ENCODE peak calls at places on chromosomes 11 and 22, in five cellular contexts. H is body of pancreas, D is ovary, P is tibial nerve, B is H1. T is an unnamed sample.

GRCh38 chr11:37817727-37818270 is 1219.8 kb upstream of the RAG2 start:
- DNase-seq in H (no peak), D (no peak), P (no peak), B (no peak), T (no peak)

GRCh38 chr11:62732830-62733229 is 4.5 kb downstream of the TTC9C start:
- DNase-seq in H (no peak), D (no peak), P (no peak), B (no peak), T (peak)

GRCh38 chr11:45455536-45455935 is 169.4 kb upstream of the SYT13 start:
- DNase-seq in H (no peak), D (no peak), P (no peak), B (no peak), T (no peak)

GRCh38 chr11:65931773-65932557 is 12.7 kb downstream of the DRAP1 start:
- DNase-seq in H (no peak), D (no peak), P (no peak), B (no peak), T (no peak)

GRCh38 chr11:36222755-36223635 is 66.2 kb downstream of the COMMD9 start:
- DNase-seq in H (no peak), D (no peak), P (no peak), B (no peak), T (no peak)

GRCh38 chr22:24059121-24059520 is 48.0 kb downstream of the CABIN1 start:
- DNase-seq in H (no peak), D (no peak), P (peak), B (no peak), T (no peak)

GRCh38 chr11:125275905-125276634 is 111.5 kb downstream of the PKNOX2 start:
- DNase-seq in H (peak), D (no peak), P (no peak), B (no peak), T (no peak)

GRCh38 chr11:20840341-20840740 is 171.0 kb downstream of the NELL1 start:
- DNase-seq in H (no peak), D (no peak), P (no peak), B (no peak), T (no peak)

GRCh38 chr11:44958165-44958564 is 7.5 kb upstream of the TP53I11 start:
- DNase-seq in H (no peak), D (no peak), P (no peak), B (no peak), T (no peak)

GRCh38 chr11:10606536-10607208 is 38.2 kb upstream of the LYVE1 start:
- DNase-seq in H (no peak), D (no peak), P (no peak), B (no peak), T (no peak)

GRCh38 chr22:43397766-43398165 is 14.0 kb upstream of the MPPED1 start:
- DNase-seq in H (no peak), D (no peak), P (no peak), B (no peak), T (no peak)

GRCh38 chr11:35046606-35047005 is 92.4 kb upstream of the CD44 start:
- DNase-seq in H (no peak), D (no peak), P (no peak), B (no peak), T (no peak)

GRCh38 chr11:35047179-35047578 is 91.8 kb upstream of the CD44 start:
- DNase-seq in H (no peak), D (no peak), P (no peak), B (no peak), T (no peak)

GRCh38 chr11:35045219-35045819 is 93.7 kb upstream of the CD44 start:
- DNase-seq in H (peak), D (no peak), P (no peak), B (no peak), T (no peak)

GRCh38 chr11:35049906-35050531 is 89.0 kb upstream of the CD44 start:
- DNase-seq in H (no peak), D (no peak), P (no peak), B (no peak), T (no peak)

GRCh38 chr11:35050596-35050995 is 88.4 kb upstream of the CD44 start:
- DNase-seq in H (no peak), D (no peak), P (no peak), B (no peak), T (no peak)
- TF ChIP-seq POLR2A in H (no peak), D (no peak), P (no peak), B (no peak), T (no peak)

GRCh38 chr22:38739300-38740055 is 16.3 kb downstream of the SUN2 start:
- DNase-seq in H (no peak), D (no peak), P (no peak), B (no peak), T (no peak)
- TF ChIP-seq POLR2A in H (no peak), D (no peak), P (no peak), B (no peak), T (no peak)

DNA sequence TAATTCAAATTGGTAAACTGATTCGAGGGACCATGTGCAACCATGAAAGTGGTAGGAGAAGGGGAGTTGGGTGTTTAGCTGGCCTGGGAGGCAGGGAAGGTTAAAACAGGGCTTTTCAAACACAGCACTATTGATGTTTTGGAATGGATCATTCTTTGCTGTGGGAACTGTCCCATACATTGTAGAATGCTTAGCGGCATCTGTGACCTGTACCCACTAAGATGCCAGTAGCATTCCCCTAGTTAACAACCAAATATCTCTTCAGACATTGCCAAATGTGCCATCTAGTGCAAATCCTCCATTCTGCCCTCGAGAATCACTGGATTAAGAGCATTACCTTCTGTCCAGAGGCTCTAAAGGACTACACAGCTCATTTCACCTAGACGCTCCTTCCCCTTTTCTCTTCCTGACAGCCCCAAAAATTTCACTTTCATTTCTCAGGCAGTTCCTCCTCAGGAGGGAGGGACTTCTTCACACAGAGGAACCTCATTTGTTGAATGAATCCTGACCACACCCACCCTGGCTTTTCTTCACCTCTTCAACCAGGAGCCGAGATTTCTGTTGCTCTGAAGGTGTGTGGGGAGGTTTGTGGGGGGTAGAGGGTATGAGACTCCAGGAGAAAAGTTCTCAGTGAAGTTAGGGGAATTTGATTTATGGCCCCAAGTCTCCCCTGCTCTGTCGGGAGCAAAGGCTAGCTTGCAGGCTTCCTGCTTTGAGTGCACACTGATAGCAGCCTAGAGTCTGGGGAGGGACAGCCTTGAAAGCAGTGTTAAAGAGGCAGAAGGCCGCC is at the start of gene TRIM34:
- DNase-seq in H (peak), D (peak), P (peak), B (no peak), T (peak)
- TF ChIP-seq POLR2A in H (peak), D (no peak), P (no peak), B (no peak), T (peak)

DNA sequence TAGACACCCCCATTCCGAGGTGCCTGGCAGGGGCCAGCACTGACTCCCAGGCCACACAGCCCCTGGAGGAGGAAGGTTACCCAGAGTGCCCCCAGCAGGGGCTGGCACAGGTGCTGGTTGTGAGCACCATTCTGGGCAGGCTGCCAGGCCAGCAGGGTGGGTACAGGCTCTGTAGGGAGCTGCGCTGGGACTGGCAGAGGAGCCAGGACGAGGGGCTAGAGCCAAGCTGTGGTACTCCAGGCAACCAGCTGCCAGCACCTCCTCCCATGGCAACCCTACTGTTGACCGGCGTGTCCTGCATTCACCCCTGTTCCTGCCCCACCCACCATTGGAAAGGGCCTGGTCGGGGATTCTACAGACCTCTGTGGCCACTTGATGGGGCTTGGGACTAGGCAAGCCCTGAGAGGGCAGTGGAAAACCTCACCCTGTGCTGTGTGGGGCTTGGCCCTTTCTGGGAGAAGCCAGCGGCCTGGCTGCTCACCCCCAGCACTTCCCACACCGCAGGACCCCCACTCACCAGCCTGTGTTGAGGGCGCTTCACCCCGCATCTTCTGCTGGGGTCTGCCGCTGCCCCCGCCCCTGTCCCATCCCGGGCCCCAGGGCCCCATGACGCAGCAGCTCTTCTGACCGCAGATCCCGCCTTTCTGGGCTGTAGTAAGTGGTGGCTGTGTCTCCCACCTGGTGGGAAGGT is 1.9 kb downstream of the CLDN5 start:
- DNase-seq in H (no peak), D (no peak), P (no peak), B (no peak), T (no peak)
- TF ChIP-seq POLR2A in H (no peak), D (no peak), P (no peak), B (no peak), T (no peak)

DNA sequence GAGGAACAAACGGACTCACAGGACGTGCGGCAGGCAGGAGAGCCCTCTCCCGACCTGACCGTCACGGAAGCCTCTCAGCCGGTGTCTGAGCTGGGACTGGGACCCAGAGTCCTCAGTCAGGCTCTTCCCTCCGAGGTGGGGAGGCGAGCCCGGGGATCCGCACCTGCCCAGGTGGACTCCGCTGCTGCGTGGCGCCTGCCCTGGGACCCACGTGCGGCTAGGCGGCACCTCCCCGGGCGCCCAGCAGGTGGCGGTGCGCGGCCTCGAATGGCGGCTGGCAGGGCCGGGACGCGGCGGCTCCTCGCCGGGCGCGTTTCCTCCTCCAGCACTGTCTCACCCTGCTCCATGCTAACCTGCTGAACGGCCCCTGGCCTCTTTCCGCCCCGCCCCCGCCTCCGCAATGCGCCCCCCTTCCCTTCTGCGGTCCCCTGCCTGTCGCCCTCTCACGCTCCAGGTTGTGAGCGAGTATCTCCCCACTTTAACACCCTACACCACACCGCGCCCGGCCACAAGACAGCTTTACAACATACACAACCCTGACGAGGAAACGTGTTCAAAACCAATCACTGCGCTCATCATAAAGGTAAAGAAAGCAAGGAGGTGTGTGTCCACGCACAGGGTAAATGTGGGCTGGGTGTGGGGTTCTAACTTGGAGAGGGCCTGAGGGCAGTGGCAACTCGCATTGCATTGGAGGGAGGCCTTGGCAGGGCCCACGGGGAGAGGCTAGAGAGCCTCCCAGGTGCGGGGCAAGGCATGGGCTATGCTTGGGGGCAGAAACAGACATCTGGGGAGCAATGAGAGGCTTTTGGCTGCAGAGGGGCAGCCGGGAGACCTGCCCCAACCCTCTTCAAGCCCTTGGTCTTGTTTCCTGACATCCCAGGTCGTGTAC is 25.9 kb upstream of the ATXN10 start:
- DNase-seq in H (peak), D (peak), P (peak), B (no peak), T (peak)
- TF ChIP-seq POLR2A in H (no peak), D (no peak), P (no peak), B (peak), T (no peak)

GRCh38 chr22:47795477-47796127 is 1033.2 kb downstream of the TBC1D22A start:
- DNase-seq in H (no peak), D (no peak), P (no peak), B (no peak), T (no peak)
- TF ChIP-seq POLR2A in H (no peak), D (no peak), P (no peak), B (no peak), T (no peak)

GRCh38 chr11:32830413-32830738 is 649 bp downstream of the PRRG4 start:
- DNase-seq in H (peak), D (no peak), P (no peak), B (no peak), T (no peak)
- TF ChIP-seq POLR2A in H (no peak), D (no peak), P (no peak), B (no peak), T (no peak)

GRCh38 chr11:69055212-69055586 is 6.5 kb downstream of the TPCN2 start:
- DNase-seq in H (no peak), D (no peak), P (no peak), B (no peak), T (no peak)
- TF ChIP-seq POLR2A in H (no peak), D (no peak), P (no peak), B (no peak), T (no peak)

DNA sequence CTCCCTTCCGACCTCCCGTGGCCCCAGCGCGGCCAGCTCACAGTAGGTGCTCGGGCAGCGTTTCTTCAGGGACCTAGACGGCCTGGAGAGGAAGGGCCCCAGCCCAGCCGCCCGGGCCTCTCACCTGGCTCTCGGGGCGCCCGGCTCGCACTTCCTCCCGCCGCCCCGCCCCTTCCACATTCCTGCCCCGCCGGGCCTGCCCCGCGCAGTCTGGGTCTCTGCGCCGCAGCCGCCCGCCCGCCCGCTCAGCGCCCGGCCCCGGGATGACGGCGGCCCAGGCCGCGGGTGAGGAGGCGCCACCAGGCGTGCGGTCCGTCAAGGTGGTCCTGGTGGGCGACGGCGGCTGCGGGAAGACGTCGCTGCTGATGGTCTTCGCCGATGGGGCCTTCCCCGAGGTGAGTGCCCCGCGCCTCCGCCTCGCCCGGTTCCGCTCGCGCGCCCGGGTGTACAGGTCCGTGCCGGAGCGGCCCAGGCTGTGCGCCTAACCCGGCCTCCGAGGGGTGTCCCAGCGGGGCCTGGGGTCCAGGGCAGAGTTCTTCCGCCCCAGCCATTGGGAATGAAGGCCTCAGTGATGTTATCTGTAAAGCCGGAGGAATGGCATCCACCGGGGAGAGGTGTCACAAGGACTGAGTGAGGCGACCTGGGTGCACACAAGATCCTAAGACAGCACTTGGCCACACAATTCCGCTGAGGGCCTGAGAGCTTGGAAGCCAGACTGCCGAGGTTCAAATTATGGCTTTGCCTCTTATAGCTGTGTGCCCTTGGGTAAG is at the start of gene RHOD:
- DNase-seq in H (peak), D (peak), P (peak), B (no peak), T (no peak)
- TF ChIP-seq POLR2A in H (peak), D (no peak), P (no peak), B (no peak), T (no peak)